ENCODE peak calls at places on chromosomes 16 and 17, in nine cellular contexts. D is ascending aorta; W is epithelial cell of esophagus; J is posterior vena cava; F is stimulated activated CD4-positive, alpha-beta T cell treated with anti-CD3 and anti-CD28 coated beads, Interleukin-2, amount 100 ng/mL, for 48 hours; S is activated T-cell treated with anti-CD3 and anti-CD28 coated beads, Interleukin-2, amount 50 U/mL, for 4 hours; M is non-pigmented ciliary epithelial cell; G is HepG2; L is hepatocyte. X is an unnamed sample.

GRCh38 chr17:5680766-5681165 is 96.5 kb upstream of the NLRP1 start:
- DNase-seq in D (no peak), W (no peak), J (no peak), F (no peak), S (no peak), M (no peak), G (no peak), L (no peak), X (no peak)

GRCh38 chr16:11205754-11206459 is 50.1 kb downstream of the SOCS1 start:
- DNase-seq in D (no peak), W (peak), J (no peak), F (no peak), S (no peak), M (no peak), G (peak), L (no peak), X (no peak)

GRCh38 chr17:80501739-80502577 is 25.6 kb upstream of the NPTX1 start:
- DNase-seq in D (no peak), W (no peak), J (no peak), F (no peak), S (no peak), M (no peak), G (no peak), L (no peak), X (no peak)

GRCh38 chr16:15644306-15644961 is 1.5 kb upstream of the MARF1 start:
- DNase-seq in D (no peak), W (peak), J (no peak), F (no peak), S (no peak), M (no peak), G (peak), L (peak), X (no peak)

GRCh38 chr17:40025991-40026815 is 11.0 kb downstream of the CSF3 start:
- DNase-seq in D (no peak), W (peak), J (no peak), F (no peak), S (peak), M (no peak), G (no peak), L (peak), X (peak)

GRCh38 chr17:41082565-41083136 is 1.3 kb upstream of the KRTAP4-7 start:
- DNase-seq in D (no peak), W (peak), J (no peak), F (no peak), S (no peak), M (no peak), G (no peak), L (no peak), X (no peak)

GRCh38 chr17:21043296-21044232 is 753 bp upstream of the USP22 start:
- DNase-seq in D (peak), W (peak), J (peak), F (peak), S (peak), M (peak), G (peak), L (peak), X (peak)

GRCh38 chr16:30078744-30079143 is 3.0 kb downstream of the PPP4C start:
- DNase-seq in D (no peak), W (no peak), J (no peak), F (no peak), S (no peak), M (no peak), G (no peak), L (no peak), X (no peak)

GRCh38 chr16:74872302-74872701 is 97.7 kb upstream of the FA2H start:
- DNase-seq in D (no peak), W (no peak), J (no peak), F (no peak), S (no peak), M (no peak), G (no peak), L (no peak), X (no peak)

GRCh38 chr17:75753514-75754377 is 11.2 kb downstream of the GALK1 start:
- DNase-seq in D (peak), W (no peak), J (peak), F (peak), S (peak), M (no peak), G (peak), L (peak), X (no peak)

GRCh38 chr16:69217433-69217832 is 30.5 kb downstream of the SNTB2 start:
- DNase-seq in D (no peak), W (peak), J (no peak), F (no peak), S (no peak), M (peak), G (peak), L (peak), X (no peak)

GRCh38 chr16:27175888-27176287 is 27.4 kb upstream of the KDM8 start:
- DNase-seq in D (no peak), W (no peak), J (no peak), F (no peak), S (no peak), M (no peak), G (no peak), L (no peak), X (no peak)